ENCODE peak calls at places on chromosome 20, in five cellular contexts. C, I, T, R and D are unnamed samples.

GRCh38 chr20:3209023-3209945 is at the start of gene ITPA:
- DNase-seq in C (peak), I (no peak), T (peak), R (no peak), D (no peak)

GRCh38 chr20:50635676-50636600 is 55.4 kb downstream of the RIPOR3 start:
- DNase-seq in C (peak), I (no peak), T (peak), R (no peak), D (no peak)

GRCh38 chr20:49811825-49812462 is 684 bp upstream of the SLC9A8 start:
- DNase-seq in C (peak), I (no peak), T (peak), R (peak), D (no peak)

GRCh38 chr20:57108742-57109141 is 157.7 kb downstream of the BMP7 start:
- DNase-seq in C (no peak), I (no peak), T (no peak), R (no peak), D (no peak)

GRCh38 chr20:13131688-13132087 is 89.4 kb upstream of the ISM1 start:
- DNase-seq in C (no peak), I (no peak), T (no peak), R (no peak), D (no peak)

GRCh38 chr20:62211769-62212288 is 8.2 kb downstream of the HRH3 start:
- DNase-seq in C (no peak), I (no peak), T (no peak), R (no peak), D (no peak)

GRCh38 chr20:7806831-7807230 is 133.4 kb downstream of the HAO1 start:
- DNase-seq in C (peak), I (no peak), T (peak), R (no peak), D (no peak)

GRCh38 chr20:61256365-61256764 is 4.3 kb downstream of the CDH4 start:
- DNase-seq in C (no peak), I (no peak), T (no peak), R (no peak), D (no peak)

GRCh38 chr20:53579581-53580375 is 13.9 kb downstream of the ZNF217 start:
- DNase-seq in C (peak), I (no peak), T (peak), R (no peak), D (no peak)

GRCh38 chr20:50721881-50722281 is 9.5 kb upstream of the PARD6B start:
- DNase-seq in C (no peak), I (no peak), T (peak), R (no peak), D (peak)

GRCh38 chr20:63067721-63068560 is 61.2 kb upstream of the BHLHE23 start:
- DNase-seq in C (no peak), I (no peak), T (no peak), R (no peak), D (no peak)

GRCh38 chr20:59415224-59415623 is 114.8 kb downstream of the EDN3 start:
- DNase-seq in C (no peak), I (no peak), T (no peak), R (no peak), D (no peak)

GRCh38 chr20:25457886-25458680 is 50.6 kb downstream of the GINS1 start:
- DNase-seq in C (no peak), I (no peak), T (no peak), R (no peak), D (no peak)

GRCh38 chr20:33791959-33792597 is 19.1 kb upstream of the CHMP4B start:
- DNase-seq in C (peak), I (no peak), T (peak), R (no peak), D (no peak)

GRCh38 chr20:54123587-54124180 is 50.1 kb downstream of the CYP24A1 start:
- DNase-seq in C (peak), I (no peak), T (peak), R (peak), D (no peak)

GRCh38 chr20:57012691-57013090 is 253.8 kb downstream of the BMP7 start:
- DNase-seq in C (no peak), I (no peak), T (no peak), R (no peak), D (no peak)

GRCh38 chr20:766906-767305 is 1.4 kb downstream of the SLC52A3 start:
- DNase-seq in C (no peak), I (no peak), T (no peak), R (no peak), D (no peak)

GRCh38 chr20:54107600-54108393 is 37.4 kb upstream of the BCAS1 start:
- DNase-seq in C (no peak), I (no peak), T (no peak), R (no peak), D (no peak)

GRCh38 chr20:11791316-11792228 is 126.1 kb upstream of the BTBD3 start:
- DNase-seq in C (peak), I (no peak), T (no peak), R (no peak), D (no peak)

GRCh38 chr20:20070871-20071726 is 18.8 kb downstream of the CFAP61 start:
- DNase-seq in C (no peak), I (no peak), T (no peak), R (no peak), D (no peak)

GRCh38 chr20:1287306-1287705 is 21.2 kb downstream of the SNPH start:
- DNase-seq in C (no peak), I (no peak), T (no peak), R (no peak), D (no peak)

GRCh38 chr20:57055345-57055744 is 211.1 kb downstream of the BMP7 start:
- DNase-seq in C (no peak), I (no peak), T (no peak), R (no peak), D (no peak)

GRCh38 chr20:6299451-6299850 is 176.6 kb upstream of the FERMT1 start:
- DNase-seq in C (peak), I (no peak), T (no peak), R (no peak), D (no peak)

GRCh38 chr20:5741089-5741488 is 9.1 kb upstream of the SHLD1 start:
- DNase-seq in C (no peak), I (no peak), T (peak), R (no peak), D (no peak)

GRCh38 chr20:2729251-2729713 is 36.7 kb downstream of the EBF4 start:
- DNase-seq in C (no peak), I (no peak), T (no peak), R (no peak), D (no peak)

GRCh38 chr20:19735446-19735845 is 22.6 kb upstream of the RIN2 start:
- DNase-seq in C (peak), I (peak), T (peak), R (peak), D (peak)

GRCh38 chr20:25321262-25321831 is 69.3 kb downstream of the ABHD12 start:
- DNase-seq in C (no peak), I (no peak), T (peak), R (no peak), D (no peak)

GRCh38 chr20:25341716-25342680 is 48.6 kb downstream of the ABHD12 start:
- DNase-seq in C (peak), I (no peak), T (peak), R (no peak), D (no peak)

GRCh38 chr20:11193241-11193640 is 519.4 kb upstream of the JAG1 start:
- DNase-seq in C (peak), I (no peak), T (peak), R (no peak), D (no peak)

GRCh38 chr20:1254307-1254706 is 11.8 kb upstream of the SNPH start:
- DNase-seq in C (no peak), I (no peak), T (no peak), R (no peak), D (no peak)

GRCh38 chr20:1631309-1632227 is 11.8 kb upstream of the SIRPB1 start:
- DNase-seq in C (no peak), I (no peak), T (peak), R (no peak), D (no peak)

GRCh38 chr20:20019123-20019522 is 2.0 kb downstream of the NAA20 start:
- DNase-seq in C (peak), I (no peak), T (no peak), R (no peak), D (no peak)

GRCh38 chr20:33653218-33653899 is 8.8 kb upstream of the C20orf144 start:
- DNase-seq in C (peak), I (no peak), T (peak), R (no peak), D (no peak)

GRCh38 chr20:21240394-21240793 is 62.7 kb upstream of the XRN2 start:
- DNase-seq in C (no peak), I (no peak), T (no peak), R (no peak), D (no peak)

GRCh38 chr20:10306440-10307358 is 88.1 kb downstream of the SNAP25 start:
- DNase-seq in C (peak), I (no peak), T (peak), R (peak), D (no peak)

GRCh38 chr20:44208165-44208564 is 2.4 kb downstream of the OSER1 start:
- DNase-seq in C (no peak), I (no peak), T (no peak), R (no peak), D (no peak)
- H3K4me3 ChIP-seq in C (peak), I (no peak), T (peak), R (peak), D (peak)

GRCh38 chr20:37670426-37670825 is 23.4 kb upstream of the CTNNBL1 start:
- DNase-seq in C (no peak), I (no peak), T (peak), R (peak), D (no peak)
- H3K4me3 ChIP-seq in C (no peak), I (no peak), T (peak), R (peak), D (peak)

GRCh38 chr20:38674178-38675133 is 49.8 kb upstream of the SLC32A1 start:
- DNase-seq in C (peak), I (no peak), T (peak), R (no peak), D (no peak)

GRCh38 chr20:38672504-38672903 is 51.8 kb upstream of the SLC32A1 start:
- DNase-seq in C (no peak), I (no peak), T (no peak), R (no peak), D (no peak)

GRCh38 chr20:38671701-38672292 is 52.5 kb upstream of the SLC32A1 start:
- DNase-seq in C (no peak), I (no peak), T (no peak), R (no peak), D (no peak)

GRCh38 chr20:38673731-38674177 is 50.5 kb upstream of the SLC32A1 start:
- DNase-seq in C (no peak), I (no peak), T (peak), R (no peak), D (no peak)

DNA sequence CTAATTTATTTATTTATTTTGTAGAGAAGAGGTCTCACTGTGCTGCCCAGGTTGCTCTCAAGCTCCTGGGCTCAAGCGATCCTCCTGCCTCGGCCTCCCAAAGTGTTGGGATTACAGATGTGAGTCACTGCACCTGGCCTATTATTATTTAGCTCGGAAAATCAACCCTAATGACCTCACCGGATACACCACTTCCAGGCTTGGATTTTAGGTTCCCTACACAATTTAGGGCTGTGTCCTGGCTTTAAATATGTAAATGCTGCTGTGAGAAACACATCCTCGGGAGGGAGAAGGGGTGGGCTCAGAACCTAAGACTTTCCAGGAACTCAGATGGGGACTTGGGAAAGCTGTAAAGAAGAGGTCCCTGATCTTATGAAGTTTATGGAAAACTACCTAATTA is 51.0 kb upstream of the SLC32A1 start:
- DNase-seq in C (no peak), I (no peak), T (no peak), R (no peak), D (no peak)
- H3K4me3 ChIP-seq in C (no peak), I (no peak), T (peak), R (peak), D (no peak)

GRCh38 chr20:32456869-32457421 is 98.8 kb downstream of the ASXL1 start:
- DNase-seq in C (no peak), I (no peak), T (peak), R (no peak), D (no peak)
- H3K4me3 ChIP-seq in C (peak), I (peak), T (peak), R (peak), D (peak)

GRCh38 chr20:47773381-47773786 is 11.9 kb downstream of the SULF2 start:
- DNase-seq in C (no peak), I (no peak), T (no peak), R (no peak), D (no peak)
- H3K4me3 ChIP-seq in C (no peak), I (no peak), T (no peak), R (no peak), D (no peak)